ENCODE peak calls at places on chromosomes 6 and 20, in nine cellular contexts. P is psoas muscle, Z is lung, H is neural progenitor cell, D is transverse colon, T is uterus, I is A673, W is heart left ventricle, R is H9. Q is an unnamed sample. For H3K27me3, the result is how much of the 10 kb centered on the place peaks cover.

GRCh38 chr6:85058806-85059205 is 294.4 kb upstream of the TBX18 start:
- DNase-seq in I (no peak), T (no peak), W (no peak), P (no peak), H (no peak), D (no peak), Z (no peak), R (no peak), Q (no peak)

GRCh38 chr20:32807706-32808105 is 12.0 kb upstream of the MAPRE1 start:
- DNase-seq in I (peak), T (no peak), R (peak), Z (no peak), D (no peak), H (peak), P (no peak), W (no peak), Q (no peak)

GRCh38 chr20:10185741-10186558 is 32.7 kb upstream of the SNAP25 start:
- DNase-seq in W (no peak), I (no peak), D (no peak), R (no peak), P (no peak), H (no peak), T (no peak), Z (no peak), Q (no peak)

GRCh38 chr6:117326396-117326795 is 61.0 kb downstream of the VGLL2 start:
- DNase-seq in H (no peak), D (no peak), P (no peak), R (no peak), I (no peak), T (no peak), Z (no peak), W (no peak), Q (no peak)

GRCh38 chr20:1274485-1275313 is 8.6 kb downstream of the SNPH start:
- DNase-seq in W (no peak), H (no peak), P (no peak), D (no peak), T (no peak), R (no peak), I (peak), Z (no peak), Q (peak)

GRCh38 chr6:11865926-11866325 is 87.3 kb upstream of the ADTRP start:
- DNase-seq in I (no peak), T (no peak), H (no peak), D (no peak), P (no peak), W (no peak), R (no peak), Z (no peak), Q (no peak)

GRCh38 chr6:35240838-35241801 is 18.4 kb upstream of the ZNF76 start:
- DNase-seq in P (peak), T (peak), D (peak), W (peak), I (peak), H (peak), R (peak), Z (peak), Q (peak)

GRCh38 chr6:157333537-157333936 is 10.2 kb upstream of the TMEM242 start:
- DNase-seq in H (no peak), D (no peak), W (no peak), R (no peak), I (no peak), Z (no peak), P (no peak), T (no peak), Q (no peak)

GRCh38 chr6:40874495-40874894 is 164.5 kb downstream of the UNC5CL start:
- DNase-seq in D (no peak), P (no peak), Z (no peak), R (peak), T (no peak), I (peak), H (peak), W (no peak), Q (no peak)

GRCh38 chr6:162715601-162716000 is 12.0 kb downstream of the PRKN start:
- DNase-seq in I (no peak), D (no peak), W (no peak), P (no peak), H (no peak), R (no peak), Z (no peak), T (no peak), Q (no peak)

GRCh38 chr6:157265630-157266029 is 57.7 kb downstream of the TMEM242 start:
- DNase-seq in H (no peak), I (no peak), W (no peak), Z (no peak), T (no peak), R (no peak), D (no peak), P (no peak), Q (peak)

GRCh38 chr6:20331042-20331441 is 70.6 kb upstream of the E2F3 start:
- DNase-seq in P (no peak), Z (no peak), H (no peak), R (no peak), W (no peak), T (no peak), D (no peak), I (no peak), Q (no peak)

GRCh38 chr6:20328266-20328946 is 73.3 kb upstream of the E2F3 start:
- DNase-seq in W (no peak), Z (no peak), T (no peak), H (no peak), P (no peak), I (no peak), D (no peak), R (no peak), Q (no peak)

GRCh38 chr6:20325641-20326421 is 75.8 kb upstream of the E2F3 start:
- DNase-seq in D (no peak), Z (no peak), T (no peak), P (no peak), H (no peak), W (no peak), I (no peak), R (no peak), Q (no peak)

GRCh38 chr6:20326422-20326728 is 75.3 kb upstream of the E2F3 start:
- DNase-seq in D (no peak), H (no peak), W (no peak), P (no peak), Z (no peak), I (no peak), R (no peak), T (no peak), Q (no peak)

DNA sequence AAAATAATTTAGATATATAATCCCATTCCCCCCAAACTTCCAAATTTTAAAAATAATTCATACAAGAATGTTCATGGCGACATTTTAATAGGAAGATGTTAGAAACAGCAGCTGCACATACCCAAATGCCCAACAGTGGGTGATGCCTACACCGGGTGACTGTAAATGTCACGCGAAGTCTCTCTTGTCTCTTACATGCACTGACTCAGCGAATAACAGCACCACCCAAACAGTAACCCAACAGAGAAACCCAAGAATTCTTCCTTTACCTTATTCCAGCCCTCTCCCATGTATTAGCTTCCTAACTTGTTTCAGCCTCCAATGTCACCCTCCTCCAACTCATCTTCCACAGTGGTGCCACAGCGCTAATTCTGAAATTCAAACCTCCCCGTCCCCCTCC is 74.5 kb upstream of the E2F3 start:
- DNase-seq in I (no peak), R (no peak), Z (no peak), T (no peak), W (no peak), H (no peak), D (no peak), P (no peak), Q (no peak)
- H3K27me3 ChIP-seq in I (under half), R (under half), Z (under half), T (under half), W (under half), H (under half), D (under half), P (under half), Q (under half)

DNA sequence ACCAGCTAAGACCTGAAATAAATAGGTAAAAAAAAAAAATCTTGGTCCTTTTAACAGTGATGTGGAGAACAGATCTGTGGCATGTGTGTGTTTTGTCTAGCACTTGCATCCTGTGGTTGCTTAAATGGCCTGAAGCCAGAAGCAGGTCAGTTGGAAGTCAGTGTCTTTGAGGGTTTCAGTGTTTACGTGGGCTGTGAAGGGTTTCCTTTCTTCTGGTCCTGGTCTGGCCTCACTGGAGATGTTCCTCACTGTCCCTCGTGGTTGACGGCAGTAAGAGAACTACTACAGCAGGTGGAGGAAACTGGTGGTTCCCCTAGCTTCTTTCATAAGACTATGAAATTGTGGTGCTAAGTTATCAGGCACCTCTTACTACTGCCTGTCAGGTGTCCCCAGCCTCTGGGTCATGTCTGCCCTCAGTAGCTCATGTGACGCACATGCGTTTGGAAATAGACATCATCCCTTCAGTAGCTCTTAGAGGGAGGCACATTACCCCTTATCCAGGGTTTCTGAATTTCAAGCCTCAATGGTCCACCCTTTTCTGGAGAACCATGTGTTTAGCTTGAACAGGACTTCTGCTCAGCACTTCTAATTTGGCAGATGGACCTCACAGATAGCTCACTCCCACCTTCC is 59.4 kb upstream of the SCP2D1 start:
- DNase-seq in H (no peak), D (peak), T (no peak), W (no peak), P (no peak), I (no peak), R (no peak), Z (no peak), Q (no peak)
- TF ChIP-seq CTCF in H (no peak), D (no peak), T (no peak), W (no peak), P (no peak), I (no peak), R (no peak), Z (no peak), Q (no peak)

DNA sequence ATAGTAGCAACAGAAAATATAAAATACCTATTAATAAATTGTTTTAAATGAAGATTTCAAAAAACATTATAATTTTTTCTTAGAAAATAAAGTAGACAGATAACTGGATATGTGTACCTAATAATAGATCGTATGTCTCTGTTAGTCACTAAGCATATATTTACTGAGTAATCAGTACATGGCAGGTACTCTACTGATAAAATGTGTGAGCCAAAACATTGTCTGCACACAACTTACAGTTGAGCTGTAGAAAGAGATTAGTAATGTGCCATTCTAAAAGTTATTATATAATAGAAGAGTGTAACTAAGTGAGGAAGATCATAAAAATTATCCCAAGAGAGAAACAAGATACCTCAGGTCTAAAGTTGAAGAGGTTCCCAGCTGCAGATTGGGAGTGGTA is 929.9 kb upstream of the EPHA7 start:
- DNase-seq in H (no peak), Z (no peak), I (no peak), D (no peak), T (no peak), R (no peak), P (no peak), W (no peak), Q (no peak)
- H3K27me3 ChIP-seq in H (under half), Z (under half), I (under half), D (under half), T (under half), R (under half), P (under half), W (under half), Q (under half)

GRCh38 chr6:23003671-23004598 is 434.6 kb downstream of the HDGFL1 start:
- DNase-seq in R (no peak), I (peak), Z (no peak), H (no peak), W (peak), D (no peak), P (no peak), T (peak), Q (peak)
- TF ChIP-seq CTCF in R (no peak), I (no peak), Z (no peak), H (no peak), W (no peak), D (no peak), P (no peak), T (no peak), Q (no peak)

DNA sequence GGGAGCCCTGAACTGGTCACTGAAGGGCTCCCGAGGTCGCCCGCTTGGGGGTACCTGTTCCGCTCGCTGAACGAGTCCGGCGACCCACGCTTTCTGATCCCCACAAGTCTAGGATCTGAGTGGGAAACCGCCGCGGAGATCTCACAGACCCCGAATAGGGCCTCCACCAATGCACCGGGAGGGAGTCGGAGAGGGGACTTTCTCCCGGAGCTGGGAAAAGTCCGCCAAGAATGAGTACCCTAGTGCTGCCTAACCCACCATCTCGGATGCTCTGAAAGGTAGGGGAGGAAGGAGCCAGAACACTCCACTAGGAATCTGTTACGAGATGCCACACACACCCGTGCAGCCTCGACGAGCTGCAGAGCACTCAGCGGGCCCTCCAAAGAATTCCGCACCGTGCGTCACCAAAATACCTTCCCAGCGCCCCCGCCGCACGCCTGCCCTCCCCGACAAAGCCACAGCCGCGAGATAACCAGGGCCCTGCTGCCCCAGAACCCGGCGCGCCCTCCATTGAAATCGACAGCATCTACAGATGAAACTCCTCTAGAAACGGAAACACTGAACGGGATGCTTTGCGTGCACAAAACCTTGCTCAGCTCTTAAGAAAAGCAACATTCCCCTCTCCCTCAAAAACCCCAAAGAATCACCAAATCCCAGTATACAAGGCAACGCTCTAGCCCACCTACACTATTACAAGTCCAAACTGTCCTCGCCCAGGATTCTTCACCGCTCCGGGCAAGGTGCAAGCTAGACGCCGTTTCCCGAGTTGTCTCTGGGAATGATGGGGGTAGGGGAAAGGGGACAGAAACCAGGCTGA is 686 bp downstream of the COL12A1 start:
- DNase-seq in P (peak), Z (peak), W (peak), I (peak), D (peak), R (peak), H (peak), T (peak), Q (peak)
- H3K27me3 ChIP-seq in P (under half), Z (under half), W (under half), I (under half), D (half or more), R (half or more), H (half or more), T (under half), Q (under half)

GRCh38 chr6:158751842-158752424 is 67.2 kb downstream of the EZR start:
- DNase-seq in D (peak), R (no peak), H (no peak), I (no peak), P (no peak), W (no peak), T (no peak), Z (no peak), Q (no peak)

GRCh38 chr6:158753826-158754225 is 65.3 kb downstream of the EZR start:
- DNase-seq in R (no peak), P (no peak), Z (no peak), D (no peak), H (no peak), T (no peak), I (no peak), W (no peak), Q (no peak)

GRCh38 chr6:158751192-158751591 is 68.0 kb downstream of the EZR start:
- DNase-seq in P (no peak), W (no peak), T (no peak), I (no peak), D (no peak), H (no peak), R (no peak), Z (no peak), Q (no peak)

GRCh38 chr6:158754738-158755137 is 64.4 kb downstream of the EZR start:
- DNase-seq in I (no peak), H (no peak), W (no peak), Z (no peak), D (no peak), P (no peak), T (no peak), R (no peak), Q (no peak)

DNA sequence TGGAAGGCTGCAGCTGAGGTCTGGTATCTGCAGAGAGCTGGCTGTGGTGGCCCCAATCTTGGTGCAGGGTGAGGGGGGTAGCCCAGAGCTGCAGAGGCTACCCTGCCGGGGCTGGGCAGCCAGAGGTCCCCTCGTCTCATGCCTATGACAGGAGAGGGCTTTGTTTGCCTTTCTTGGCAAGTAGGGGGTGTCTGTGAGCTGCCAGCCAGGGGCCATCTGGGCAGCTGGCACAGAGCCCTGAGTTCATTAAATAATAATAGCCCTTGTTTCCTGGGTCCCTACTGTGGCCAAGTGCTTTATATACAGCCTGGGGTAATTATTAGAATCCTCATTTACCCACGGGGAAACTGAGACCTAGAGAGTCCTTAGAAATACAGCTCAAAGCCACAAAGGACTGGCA is 66.6 kb downstream of the EZR start:
- DNase-seq in P (no peak), I (peak), R (no peak), T (no peak), W (peak), D (no peak), H (peak), Z (no peak), Q (peak)
- TF ChIP-seq CTCF in P (no peak), I (peak), R (peak), T (no peak), W (no peak), D (no peak), H (peak), Z (no peak), Q (no peak)

GRCh38 chr6:167323111-167323510 is 1.8 kb upstream of the TTLL2 start:
- DNase-seq in D (no peak), W (no peak), I (no peak), Z (no peak), H (no peak), R (no peak), P (no peak), T (no peak), Q (no peak)
- H3K27me3 ChIP-seq in D (under half), W (under half), I (under half), Z (under half), H (under half), R (under half), P (under half), T (under half), Q (under half)

Q was measured in sigmoid colon.